ENCODE peak calls at places on chromosomes 1 and 21, in eight cellular contexts. Q, L, X, A, S, D, Y and G are unnamed samples.

GRCh38 chr1:12617511-12617900 is 504 bp downstream of the DHRS3 start:
- DNase-seq in L (no peak), S (peak), D (no peak), A (peak), X (no peak), Q (no peak), Y (peak), G (no peak)

GRCh38 chr1:88333301-88333700 is 350.8 kb upstream of the PKN2 start:
- DNase-seq in X (no peak), D (no peak), A (no peak), S (no peak), Y (no peak), L (no peak), Q (no peak), G (no peak)

GRCh38 chr1:25694591-25695007 is 78.0 kb downstream of the MAN1C1 start:
- DNase-seq in X (no peak), S (no peak), Q (no peak), L (no peak), Y (no peak), A (no peak), D (no peak), G (no peak)

GRCh38 chr1:172343246-172344099 is 77.0 kb upstream of the C1orf105 start:
- DNase-seq in X (peak), Y (peak), L (no peak), D (peak), S (peak), A (no peak), Q (no peak), G (no peak)

GRCh38 chr21:41583274-41583790 is 75.4 kb upstream of the TMPRSS2 start:
- DNase-seq in S (peak), Q (peak), X (no peak), D (no peak), L (no peak), A (no peak), Y (peak), G (no peak)

GRCh38 chr1:202623075-202623474 is 87.2 kb downstream of the SYT2 start:
- DNase-seq in S (no peak), L (no peak), X (peak), Q (no peak), Y (no peak), A (no peak), D (peak), G (no peak)

GRCh38 chr1:84634536-84635205 is 55.6 kb downstream of the SSX2IP start:
- DNase-seq in A (no peak), Q (peak), L (no peak), X (no peak), Y (peak), D (no peak), S (peak), G (no peak)

GRCh38 chr1:12279728-12280469 is 50.1 kb downstream of the VPS13D start:
- DNase-seq in D (no peak), X (no peak), Q (no peak), A (no peak), Y (no peak), L (no peak), S (no peak), G (no peak)

GRCh38 chr1:218664385-218665170 is 319.4 kb downstream of the TGFB2 start:
- DNase-seq in Y (peak), L (no peak), D (peak), S (peak), X (no peak), A (no peak), Q (no peak), G (no peak)

GRCh38 chr1:159211331-159212136 is 6.9 kb downstream of the ACKR1 start:
- DNase-seq in S (peak), Y (peak), D (peak), X (no peak), A (peak), Q (no peak), L (peak), G (peak)

GRCh38 chr1:210853276-210853675 is 280.7 kb downstream of the KCNH1 start:
- DNase-seq in D (no peak), Q (no peak), A (no peak), S (no peak), Y (no peak), X (no peak), L (no peak), G (no peak)

GRCh38 chr1:54985556-54985955 is 5.1 kb downstream of the TMEM61 start:
- DNase-seq in Q (no peak), A (no peak), L (no peak), Y (no peak), S (no peak), D (no peak), X (no peak), G (no peak)

GRCh38 chr1:20896824-20897223 is 109.7 kb upstream of the HP1BP3 start:
- DNase-seq in L (no peak), D (peak), Q (no peak), S (peak), Y (peak), A (no peak), X (peak), G (no peak)

GRCh38 chr1:33130297-33130696 is 49.3 kb downstream of the AZIN2 start:
- DNase-seq in Y (peak), A (peak), X (no peak), S (peak), L (no peak), Q (peak), D (peak), G (no peak)

GRCh38 chr1:177163844-177164379 is 600 bp downstream of the ASTN1 start:
- DNase-seq in S (no peak), X (no peak), L (no peak), A (no peak), Y (no peak), D (no peak), Q (no peak), G (no peak)

GRCh38 chr1:100724281-100724680 is 4.7 kb downstream of the VCAM1 start:
- DNase-seq in D (no peak), Q (no peak), X (no peak), Y (no peak), A (no peak), L (no peak), S (no peak), G (no peak)

GRCh38 chr1:77888429-77889239 is at the start of gene NEXN:
- DNase-seq in D (peak), A (peak), S (no peak), X (peak), Y (peak), Q (no peak), L (peak), G (peak)

GRCh38 chr21:44464351-44464750 is 9.0 kb downstream of the LRRC3 start:
- DNase-seq in S (no peak), A (no peak), Q (no peak), X (no peak), Y (no peak), D (no peak), L (no peak), G (no peak)

GRCh38 chr1:161038523-161039153 is at the start of gene TSTD1:
- DNase-seq in A (peak), L (peak), Y (peak), S (peak), X (no peak), Q (no peak), D (no peak), G (peak)

GRCh38 chr1:193443886-193444285 is 257.5 kb upstream of the B3GALT2 start:
- DNase-seq in S (no peak), X (no peak), Q (no peak), Y (no peak), L (no peak), A (no peak), D (no peak), G (no peak)

GRCh38 chr1:78297828-78298227 is 192.9 kb upstream of the PTGFR start:
- DNase-seq in S (no peak), Q (no peak), D (no peak), X (peak), Y (no peak), A (no peak), L (no peak), G (no peak)

GRCh38 chr1:156114101-156114918 is at the start of gene LMNA:
- DNase-seq in Q (peak), S (peak), L (peak), A (peak), Y (peak), X (peak), D (peak), G (no peak)

GRCh38 chr1:183159960-183160359 is 26.1 kb upstream of the LAMC2 start:
- DNase-seq in X (no peak), Y (peak), A (no peak), S (peak), Q (peak), L (no peak), D (peak), G (peak)

GRCh38 chr21:42535602-42536171 is 22.0 kb downstream of the SLC37A1 start:
- DNase-seq in Y (no peak), X (no peak), S (no peak), A (no peak), Q (no peak), L (no peak), D (no peak), G (no peak)

GRCh38 chr1:67710417-67710816 is 25.4 kb downstream of the GADD45A start:
- DNase-seq in X (peak), Y (peak), S (peak), Q (no peak), L (no peak), A (no peak), D (peak), G (no peak)
- TF ChIP-seq CTCF in X (no peak), Y (no peak), S (no peak), Q (no peak), L (no peak), A (no peak), D (no peak), G (no peak)

DNA sequence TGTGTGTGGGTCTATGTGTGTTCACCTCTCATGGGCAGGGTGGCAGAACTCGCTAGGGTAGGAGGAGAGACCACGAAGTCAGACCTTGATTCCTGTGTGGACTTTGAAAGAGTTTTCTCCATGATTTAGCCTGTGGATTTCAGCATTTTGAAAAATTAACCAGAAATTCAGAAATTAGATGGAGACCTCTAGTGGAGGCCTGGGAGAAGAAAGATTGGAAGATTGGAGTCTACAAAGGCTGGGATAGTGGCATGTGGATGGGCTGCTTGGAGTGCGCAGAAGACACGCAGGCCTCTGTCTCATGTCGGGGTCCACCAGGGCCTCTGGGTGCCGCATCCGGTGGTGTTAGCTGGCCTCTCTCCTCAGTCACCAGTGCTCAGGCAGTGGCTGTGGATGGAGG is 18.9 kb upstream of the IGSF5 start:
- DNase-seq in X (no peak), Y (no peak), D (no peak), Q (no peak), A (no peak), L (no peak), S (no peak), G (no peak)
- TF ChIP-seq CTCF in X (peak), Y (no peak), D (no peak), Q (no peak), A (no peak), L (no peak), S (no peak), G (peak)

DNA sequence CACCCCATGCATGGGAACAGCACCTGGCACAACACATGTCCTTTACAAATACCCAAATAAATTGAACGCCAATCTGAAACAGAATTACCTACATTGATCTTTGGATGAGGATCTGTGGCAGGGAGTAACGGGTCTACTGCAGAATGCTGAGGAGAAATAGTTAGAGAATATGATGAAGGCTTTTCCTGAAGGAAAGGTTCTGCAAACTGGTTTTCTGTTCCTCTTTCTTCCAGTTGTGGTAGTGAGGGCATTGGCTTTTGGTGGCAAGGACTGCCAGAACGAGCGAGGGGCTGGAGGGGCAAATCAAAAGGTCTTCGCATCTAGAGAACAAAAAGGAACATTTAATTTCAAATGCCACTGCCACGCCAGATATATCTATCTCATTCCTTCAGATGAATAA is 19.8 kb downstream of the CEP104 start:
- DNase-seq in A (no peak), D (no peak), Y (no peak), Q (no peak), X (no peak), L (no peak), S (no peak), G (no peak)
- TF ChIP-seq CTCF in A (no peak), D (no peak), Y (no peak), Q (no peak), X (no peak), L (no peak), S (no peak), G (no peak)

DNA sequence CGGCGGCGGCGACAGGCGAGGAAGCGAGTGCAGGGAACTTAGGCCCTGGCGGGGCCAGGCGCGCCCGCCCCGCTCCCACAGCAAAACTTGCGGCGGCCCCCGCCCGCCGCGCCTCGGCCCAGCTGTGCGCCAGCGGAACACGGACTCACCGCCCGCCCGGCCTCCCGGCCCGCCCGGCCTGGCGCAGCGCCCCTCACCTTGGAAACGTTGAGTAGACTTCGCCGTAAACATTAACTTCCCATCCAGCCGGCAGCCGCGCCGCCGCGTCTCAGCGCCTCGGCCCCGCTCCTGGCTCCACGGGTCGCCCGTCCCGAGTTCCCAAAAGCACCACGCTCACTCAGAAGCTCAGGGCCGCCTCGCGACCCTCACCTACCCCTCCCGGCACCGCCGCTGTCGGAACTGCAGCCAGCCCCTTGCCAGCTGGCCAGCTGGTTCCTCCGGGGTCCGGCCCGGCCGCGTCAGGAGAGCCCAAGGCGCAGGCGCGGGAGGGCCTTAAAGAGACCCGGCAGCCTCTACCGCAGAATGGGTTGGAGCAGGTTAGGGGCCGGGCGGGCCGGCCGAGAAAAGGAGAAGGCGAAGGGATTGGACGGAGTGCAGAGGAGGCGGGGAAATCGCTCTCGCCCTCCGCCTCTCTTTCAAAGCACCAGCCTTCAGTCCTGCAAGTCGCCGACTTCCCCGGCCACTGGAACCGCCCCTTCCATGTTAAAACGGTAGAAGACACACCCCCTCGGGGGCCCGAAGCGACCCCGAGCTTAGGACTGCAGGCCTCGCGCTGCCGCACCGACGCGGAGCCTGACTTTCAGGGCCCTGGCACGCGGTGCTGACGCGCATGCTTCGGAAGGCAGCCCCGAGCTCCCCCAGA is at the start of gene EVI5:
- DNase-seq in D (peak), L (peak), A (peak), Q (peak), X (peak), Y (peak), S (peak), G (peak)
- TF ChIP-seq CTCF in D (peak), L (no peak), A (no peak), Q (no peak), X (no peak), Y (peak), S (no peak), G (peak)

GRCh38 chr1:117308406-117308916 is 58.8 kb upstream of the MAN1A2 start:
- DNase-seq in X (no peak), L (no peak), S (no peak), Y (no peak), Q (no peak), D (no peak), A (no peak), G (no peak)

GRCh38 chr1:117318456-117318855 is 48.8 kb upstream of the MAN1A2 start:
- DNase-seq in L (no peak), D (no peak), S (no peak), Y (no peak), Q (no peak), X (no peak), A (no peak), G (no peak)

GRCh38 chr1:117318011-117318410 is 49.2 kb upstream of the MAN1A2 start:
- DNase-seq in A (no peak), Y (no peak), X (no peak), D (no peak), Q (no peak), S (no peak), L (no peak), G (no peak)

GRCh38 chr1:117313555-117313954 is 53.7 kb upstream of the MAN1A2 start:
- DNase-seq in Y (no peak), L (no peak), D (no peak), Q (no peak), X (no peak), A (no peak), S (no peak), G (no peak)

GRCh38 chr1:117312453-117313138 is 54.7 kb upstream of the MAN1A2 start:
- DNase-seq in A (no peak), L (no peak), Y (peak), S (peak), X (peak), D (peak), Q (no peak), G (no peak)
- TF ChIP-seq CTCF in A (peak), L (peak), Y (peak), S (peak), X (peak), D (peak), Q (peak), G (peak)

GRCh38 chr1:89959719-89960118 is 35.2 kb upstream of the ZNF326 start:
- DNase-seq in L (no peak), A (no peak), X (no peak), D (no peak), Y (no peak), S (no peak), Q (no peak), G (no peak)

GRCh38 chr1:89959070-89959654 is 35.7 kb upstream of the ZNF326 start:
- DNase-seq in X (no peak), S (no peak), L (no peak), D (no peak), A (no peak), Q (no peak), Y (no peak), G (no peak)

GRCh38 chr1:89962742-89963075 is 32.2 kb upstream of the ZNF326 start:
- DNase-seq in S (no peak), Q (no peak), Y (no peak), X (peak), A (no peak), L (no peak), D (peak), G (no peak)

GRCh38 chr1:89965203-89965900 is 29.6 kb upstream of the ZNF326 start:
- DNase-seq in S (no peak), A (no peak), D (peak), L (no peak), X (no peak), Y (peak), Q (no peak), G (no peak)

DNA sequence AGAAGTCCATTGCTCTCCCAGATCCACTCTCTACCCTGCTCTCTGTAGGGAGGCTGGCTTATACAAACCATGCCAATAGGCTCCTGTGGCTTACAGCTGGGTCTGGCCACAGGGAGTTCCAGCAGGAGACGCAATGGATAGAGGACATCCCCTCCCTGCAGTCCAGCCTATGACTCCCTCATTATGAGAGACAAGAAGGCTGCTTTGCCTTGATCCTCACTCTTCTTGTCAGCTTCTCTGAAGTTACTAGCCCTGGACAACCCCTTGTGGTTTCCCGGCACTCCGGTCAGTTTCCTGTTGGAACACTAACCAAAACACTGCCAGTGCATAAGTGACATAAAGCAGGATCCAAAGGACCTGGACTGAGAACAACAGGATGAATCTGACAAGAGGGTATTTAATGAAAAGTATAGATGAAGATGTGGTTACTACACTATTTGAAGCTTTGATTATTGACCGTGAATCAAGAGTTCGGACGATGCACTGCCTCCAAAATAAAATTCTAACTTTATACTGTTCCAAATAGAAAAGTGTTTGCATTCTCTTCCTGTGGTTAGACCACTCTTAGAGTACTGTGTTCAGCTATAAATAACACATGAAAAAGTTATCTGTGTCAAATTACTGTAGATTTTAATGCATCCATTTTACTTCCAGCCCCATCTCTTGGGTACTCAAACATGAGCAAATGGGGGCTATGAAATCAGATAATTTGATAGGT is 32.7 kb upstream of the ZNF326 start:
- DNase-seq in A (no peak), X (peak), Q (no peak), Y (no peak), D (peak), S (no peak), L (no peak), G (no peak)
- TF ChIP-seq CTCF in A (no peak), X (no peak), Q (no peak), Y (no peak), D (no peak), S (no peak), L (no peak), G (no peak)

DNA sequence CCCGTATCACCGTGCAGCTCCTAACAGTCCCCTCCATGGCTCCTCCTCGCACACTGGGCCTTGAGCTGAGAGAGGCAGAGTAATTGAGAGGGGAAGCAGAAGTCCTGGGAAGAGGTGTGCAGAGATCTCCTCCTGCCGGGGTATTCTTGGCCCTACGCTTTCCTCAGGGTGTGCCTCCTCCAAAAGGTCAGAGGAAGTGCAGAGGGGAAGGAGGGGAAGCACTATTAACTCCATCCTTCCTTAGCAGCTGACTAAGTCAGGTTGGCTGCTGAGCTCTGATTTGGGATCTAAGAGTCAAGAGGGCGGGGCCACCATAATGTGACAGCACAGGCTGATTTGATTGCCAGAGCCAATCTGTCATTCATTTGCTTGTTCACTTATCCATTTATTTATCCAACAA is 12.3 kb downstream of the ATP2B4 start:
- DNase-seq in D (no peak), L (no peak), A (no peak), S (peak), Q (no peak), X (no peak), Y (no peak), G (no peak)
- TF ChIP-seq CTCF in D (peak), L (no peak), A (no peak), S (no peak), Q (peak), X (no peak), Y (no peak), G (no peak)

DNA sequence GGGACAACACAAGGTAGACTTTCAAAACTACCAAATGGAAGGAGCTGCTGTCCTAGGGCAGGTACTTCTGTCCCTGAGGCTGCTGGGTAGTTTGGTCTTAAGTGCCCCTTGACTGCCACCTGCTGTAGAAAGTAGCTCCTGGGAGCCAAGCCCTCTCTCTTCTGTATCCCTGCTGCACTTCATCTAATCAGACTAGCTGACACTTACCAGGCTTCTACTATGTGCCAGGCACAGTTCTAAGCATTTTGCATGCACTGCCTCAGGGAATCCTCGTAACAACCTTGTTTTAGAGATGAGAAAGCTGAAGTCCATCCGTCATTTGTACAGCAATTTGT is 15.9 kb upstream of the SRSF4 start:
- DNase-seq in Q (no peak), A (peak), X (peak), D (peak), S (peak), Y (peak), L (peak), G (no peak)
- TF ChIP-seq CTCF in Q (peak), A (peak), X (peak), D (peak), S (peak), Y (peak), L (no peak), G (peak)

GRCh38 chr1:22245100-22245650 is 102.3 kb upstream of the WNT4 start:
- DNase-seq in D (no peak), S (no peak), Q (no peak), L (no peak), A (no peak), Y (no peak), X (no peak), G (no peak)
- TF ChIP-seq CTCF in D (no peak), S (no peak), Q (no peak), L (no peak), A (no peak), Y (no peak), X (no peak), G (no peak)